ENCODE peak calls at places on chromosomes 4 and X, in seven cellular contexts. Q is upper lobe of right lung; H is lower lobe of right lung; P is CD8-positive, alpha-beta T cell; T is fibroblast of lung; I is spleen; N is stomach. K is an unnamed sample.

GRCh38 chr4:98358630-98359248 is 97.6 kb downstream of the RAP1GDS1 start:
- DNase-seq in Q (no peak), H (no peak), P (no peak), T (no peak), I (no peak), N (no peak), K (no peak)

GRCh38 chr4:127304356-127304755 is 328.4 kb upstream of the INTU start:
- DNase-seq in Q (no peak), H (no peak), P (no peak), T (peak; percentile 69), I (no peak), N (no peak), K (no peak)

GRCh38 chrX:17375631-17376380 is 806 bp downstream of the NHS start:
- DNase-seq in Q (peak; percentile 64), H (no peak), P (no peak), T (peak; percentile 43), I (peak; percentile 71), N (peak; percentile 33), K (peak; percentile 2)

GRCh38 chrX:107541244-107541643 is 87.1 kb upstream of the PRPS1 start:
- DNase-seq in Q (no peak), H (no peak), P (no peak), T (peak; percentile 33), I (no peak), N (no peak), K (no peak)

GRCh38 chrX:45743081-45743533 is 542.4 kb upstream of the DIPK2B start:
- DNase-seq in Q (no peak), H (no peak), P (no peak), T (peak; percentile 65), I (no peak), N (no peak), K (no peak)

GRCh38 chr4:41216294-41217019 is 2.1 kb upstream of the APBB2 start:
- DNase-seq in Q (peak; percentile 94), H (peak; percentile 89), P (no peak), T (peak; percentile 62), I (peak; percentile 81), N (peak; percentile 87), K (peak; percentile 87)

GRCh38 chr4:84870398-84871163 is 95.9 kb downstream of the WDFY3 start:
- DNase-seq in Q (no peak), H (no peak), P (no peak), T (peak; percentile 91), I (no peak), N (no peak), K (no peak)

GRCh38 chrX:14083783-14084182 is 54.1 kb upstream of the GEMIN8 start:
- DNase-seq in Q (no peak), H (no peak), P (no peak), T (no peak), I (no peak), N (no peak), K (no peak)

GRCh38 chr4:83780334-83780733 is 244.4 kb downstream of the GPAT3 start:
- DNase-seq in Q (no peak), H (no peak), P (no peak), T (no peak), I (no peak), N (no peak), K (no peak)

GRCh38 chr4:38768968-38769394 is 13.8 kb downstream of the TLR10 start:
- DNase-seq in Q (no peak), H (no peak), P (no peak), T (peak; percentile 33), I (no peak), N (no peak), K (no peak)

GRCh38 chr4:2007804-2008670 is 737 bp downstream of the NELFA start:
- DNase-seq in Q (peak; percentile 65), H (peak; percentile 53), P (no peak), T (peak; percentile 9), I (peak; percentile 82), N (no peak), K (no peak)

GRCh38 chrX:20595928-20596550 is 329.3 kb upstream of the RPS6KA3 start:
- DNase-seq in Q (no peak), H (no peak), P (no peak), T (peak; percentile 44), I (no peak), N (no peak), K (no peak)

GRCh38 chr4:45358573-45359506 is 632.5 kb upstream of the GNPDA2 start:
- DNase-seq in Q (no peak), H (no peak), P (no peak), T (no peak), I (no peak), N (no peak), K (no peak)

GRCh38 chrX:8820910-8821527 is 19.8 kb upstream of the FAM9A start:
- DNase-seq in Q (no peak), H (no peak), P (no peak), T (peak; percentile 11), I (no peak), N (no peak), K (no peak)

GRCh38 chr4:82833696-82834313 is 35.2 kb upstream of the SCD5 start:
- DNase-seq in Q (no peak), H (no peak), P (no peak), T (peak; percentile 88), I (no peak), N (no peak), K (no peak)

GRCh38 chr4:25585901-25586523 is 69.6 kb upstream of the SLC34A2 start:
- DNase-seq in Q (no peak), H (no peak), P (no peak), T (no peak), I (no peak), N (no peak), K (no peak)

GRCh38 chrX:112644713-112645112 is 35.0 kb downstream of the LHFPL1 start:
- DNase-seq in Q (no peak), H (no peak), P (no peak), T (no peak), I (no peak), N (no peak), K (no peak)

GRCh38 chr4:8592366-8593267 is at the start of gene CPZ:
- DNase-seq in Q (no peak), H (no peak), P (no peak), T (peak; percentile 57), I (no peak), N (no peak), K (no peak)

DNA sequence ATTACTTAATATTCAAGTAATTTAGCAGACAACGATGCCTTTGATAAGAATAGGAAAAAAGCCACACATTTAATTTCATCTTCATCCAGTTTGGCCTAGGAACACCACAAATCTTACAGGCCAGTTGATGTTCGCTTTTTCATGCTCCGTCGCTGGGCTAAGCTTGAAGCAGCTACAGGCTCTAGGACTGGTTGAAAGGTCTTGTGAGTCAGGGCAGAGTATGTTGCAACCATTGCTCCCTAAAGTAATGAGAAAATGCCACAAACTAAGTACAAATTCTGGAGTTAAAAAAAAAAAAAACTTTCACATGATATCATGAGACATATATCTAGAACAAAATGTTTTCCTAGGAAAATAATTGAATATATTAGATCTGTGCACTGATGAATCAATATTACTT is 123.8 kb downstream of the RPS6KA6 start:
- DNase-seq in Q (no peak), H (no peak), P (no peak), T (peak; percentile 2), I (no peak), N (no peak), K (no peak)
- TF ChIP-seq CTCF in Q (no peak), H (no peak), P (no peak), T (no peak), I (no peak), N (no peak), K (no peak)

GRCh38 chr4:5891563-5892320 is 1.1 kb downstream of the CRMP1 start:
- DNase-seq in Q (no peak), H (no peak), P (no peak), T (no peak), I (no peak), N (no peak), K (no peak)
- H3K27me3 ChIP-seq in Q (peaks cover 73% of the 10 kb centered on the region), H (peaks cover 87% of the 10 kb centered on the region), P (peaks cover 15% of the 10 kb centered on the region), T (peaks cover 48% of the 10 kb centered on the region), I (peaks cover 93% of the 10 kb centered on the region), N (peaks cover 98% of the 10 kb centered on the region), K (peaks cover 40% of the 10 kb centered on the region)

DNA sequence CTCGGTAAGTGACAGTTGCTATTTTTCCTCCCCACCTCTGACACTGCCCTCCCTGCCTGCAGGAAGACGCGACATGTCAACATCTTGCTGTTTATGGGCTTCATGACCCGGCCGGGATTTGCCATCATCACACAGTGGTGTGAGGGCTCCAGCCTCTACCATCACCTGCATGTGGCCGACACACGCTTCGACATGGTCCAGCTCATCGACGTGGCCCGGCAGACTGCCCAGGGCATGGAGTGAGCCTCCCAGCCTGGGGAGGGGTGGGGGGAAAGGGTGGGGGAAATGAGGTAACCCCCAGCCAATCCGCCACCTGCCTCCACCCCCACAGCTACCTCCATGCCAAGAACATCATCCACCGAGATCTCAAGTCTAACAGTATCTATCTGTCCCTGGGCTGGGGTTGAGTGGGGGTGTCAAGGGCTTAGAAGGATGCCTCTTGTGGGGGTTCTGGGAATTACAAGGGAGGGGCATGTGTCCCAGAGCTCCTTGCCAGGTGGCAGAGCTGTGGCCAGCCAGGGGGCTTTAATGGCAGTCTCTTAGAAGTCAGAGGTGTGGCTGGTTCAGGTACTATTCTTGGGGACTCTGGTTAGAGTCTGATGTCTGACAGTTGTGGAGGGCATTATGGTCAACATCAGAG is 7.8 kb downstream of the ARAF start:
- DNase-seq in Q (no peak), H (no peak), P (no peak), T (no peak), I (no peak), N (no peak), K (no peak)
- TF ChIP-seq CTCF in Q (peak; percentile 29), H (peak; percentile 30), P (peak; percentile 34), T (peak; percentile 16), I (no peak), N (no peak), K (peak; percentile 16)

DNA sequence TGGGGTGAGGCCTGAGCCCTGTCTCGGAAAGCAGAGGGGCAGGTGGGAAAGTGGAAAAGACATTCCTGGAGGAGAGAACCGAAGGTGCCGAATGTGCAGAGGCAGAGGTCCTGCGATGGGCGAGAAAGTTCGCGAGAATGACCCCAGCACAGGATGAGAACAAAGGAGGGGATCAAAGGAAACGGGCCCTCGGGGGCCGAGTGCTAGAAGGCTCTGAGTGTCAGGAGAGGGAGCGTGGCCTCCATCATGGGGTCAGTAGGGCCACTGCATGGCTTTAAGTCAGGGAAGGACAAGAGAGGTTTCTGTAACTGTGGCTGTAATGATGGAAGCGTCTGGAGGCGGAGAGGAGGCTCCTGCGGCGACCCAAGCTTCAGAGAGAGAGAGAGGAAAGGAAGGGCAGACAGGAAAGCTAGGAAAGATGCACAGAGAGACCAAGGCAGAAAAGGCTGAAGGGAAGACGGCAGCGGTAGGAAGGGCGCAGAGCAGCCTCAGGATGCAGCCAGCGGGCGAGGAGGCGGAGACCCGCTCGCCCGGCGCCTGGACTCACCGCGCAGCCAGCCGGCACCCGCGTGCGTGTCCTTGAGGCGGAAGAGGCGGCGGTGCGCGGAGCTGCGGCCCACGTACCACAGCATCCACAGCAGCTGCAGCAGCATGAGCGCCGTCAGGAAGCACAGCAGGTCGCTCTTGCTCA is 669 bp downstream of the OTOP1 start:
- DNase-seq in Q (no peak), H (no peak), P (no peak), T (peak; percentile 14), I (no peak), N (no peak), K (no peak)
- H3K27me3 ChIP-seq in Q (peaks cover 50% of the 10 kb centered on the region), H (peaks cover 57% of the 10 kb centered on the region), P (peaks cover 5% of the 10 kb centered on the region), T (peaks cover 27% of the 10 kb centered on the region), I (peaks cover 93% of the 10 kb centered on the region), N (peaks cover 94% of the 10 kb centered on the region), K (no peaks in the 10 kb centered on the region)